ENCODE peak calls at places on chromosome 11, in ten cellular contexts. W, M, Y, V, L, Z, P, F, R and U are unnamed samples.

GRCh38 chr11:35680506-35680905 is 17.9 kb downstream of the TRIM44 start:
- DNase-seq in F (no peak), L (peak), R (no peak), Z (no peak), M (no peak), P (no peak), W (no peak), Y (no peak), V (no peak), U (no peak)

GRCh38 chr11:118301600-118302195 is 2.8 kb upstream of the CD3E start:
- DNase-seq in R (no peak), Y (no peak), F (no peak), L (no peak), W (no peak), P (no peak), V (no peak), M (no peak), Z (no peak), U (no peak)

GRCh38 chr11:85663781-85664560 is 958 bp downstream of the CREBZF start:
- DNase-seq in P (peak), F (peak), R (peak), M (peak), V (peak), Z (peak), L (peak), Y (peak), W (peak), U (no peak)

GRCh38 chr11:112659185-112659584 is 302.0 kb upstream of the NCAM1 start:
- DNase-seq in P (no peak), W (no peak), V (no peak), R (no peak), Z (no peak), L (no peak), F (no peak), Y (no peak), M (no peak), U (no peak)

GRCh38 chr11:313304-313786 is 495 bp upstream of the IFITM1 start:
- DNase-seq in M (no peak), Y (no peak), L (no peak), V (no peak), R (no peak), W (no peak), F (no peak), Z (no peak), P (no peak), U (no peak)

GRCh38 chr11:119352857-119353260 is 6.4 kb upstream of the MFRP start:
- DNase-seq in R (no peak), W (no peak), P (no peak), L (no peak), F (no peak), V (no peak), M (peak), Z (peak), Y (peak), U (no peak)

GRCh38 chr11:126339073-126339865 is 16.2 kb upstream of the ST3GAL4 start:
- DNase-seq in P (no peak), F (no peak), Z (peak), R (no peak), M (peak), Y (no peak), L (no peak), W (no peak), V (peak), U (no peak)

GRCh38 chr11:98185245-98185644 is 835.5 kb upstream of the CNTN5 start:
- DNase-seq in Z (no peak), M (no peak), P (no peak), L (no peak), V (no peak), F (no peak), Y (no peak), R (no peak), W (no peak), U (no peak)

GRCh38 chr11:16292167-16292859 is 64.0 kb downstream of the SOX6 start:
- DNase-seq in F (no peak), L (no peak), M (no peak), Z (no peak), W (no peak), R (no peak), V (no peak), Y (no peak), P (no peak), U (no peak)

GRCh38 chr11:75441804-75442132 is 8.8 kb upstream of the KLHL35 start:
- DNase-seq in L (no peak), M (no peak), V (no peak), P (no peak), F (no peak), Y (no peak), W (no peak), Z (no peak), R (no peak), U (no peak)

GRCh38 chr11:6377902-6378694 is 12.2 kb upstream of the SMPD1 start:
- DNase-seq in V (no peak), Z (no peak), Y (peak), F (no peak), P (no peak), R (no peak), L (peak), W (no peak), M (peak), U (no peak)
- H3K4me3 ChIP-seq in V (no peak), Z (no peak), Y (no peak), F (no peak), P (no peak), R (peak), L (no peak), W (no peak), M (no peak), U (no peak)

DNA sequence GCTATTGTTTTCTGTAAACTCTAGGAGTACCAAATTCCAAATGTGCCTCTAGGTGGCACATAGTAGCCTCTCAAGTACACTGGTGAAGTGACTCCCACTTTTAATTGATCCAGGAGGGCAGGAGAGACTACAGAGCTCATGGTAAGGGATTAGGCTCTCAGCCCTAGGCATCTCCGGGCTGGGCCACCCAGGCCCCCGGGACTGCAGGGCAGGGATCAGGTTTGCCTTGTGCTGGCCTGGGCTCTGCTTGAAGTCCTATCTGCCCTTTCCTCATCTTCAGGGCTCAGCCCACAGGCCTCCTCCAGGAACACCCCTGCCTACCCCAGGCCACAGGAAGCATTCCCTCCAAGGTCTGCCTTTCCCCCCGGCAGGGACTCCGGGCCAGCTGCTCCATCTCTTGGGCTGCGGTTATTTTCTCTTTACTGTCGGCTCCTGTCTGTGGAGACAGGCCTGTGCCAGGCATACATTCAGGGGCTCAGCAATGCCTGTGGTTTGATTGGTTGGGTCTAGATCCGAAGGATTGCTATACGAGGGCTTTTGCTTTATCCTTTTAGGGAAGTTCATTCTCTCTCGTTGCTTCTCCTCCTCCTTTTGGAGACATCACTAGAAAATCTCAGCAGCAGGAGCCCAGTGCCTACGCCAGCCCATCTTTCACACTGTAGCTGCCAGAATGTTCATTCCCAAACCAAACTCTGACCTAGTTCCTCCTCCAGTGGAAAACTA is 32.8 kb downstream of the PARVA start:
- DNase-seq in V (peak), L (no peak), R (no peak), F (no peak), W (peak), P (no peak), M (peak), Y (peak), Z (peak), U (no peak)
- H3K4me3 ChIP-seq in V (no peak), L (no peak), R (no peak), F (no peak), W (no peak), P (peak), M (no peak), Y (no peak), Z (no peak), U (no peak)

DNA sequence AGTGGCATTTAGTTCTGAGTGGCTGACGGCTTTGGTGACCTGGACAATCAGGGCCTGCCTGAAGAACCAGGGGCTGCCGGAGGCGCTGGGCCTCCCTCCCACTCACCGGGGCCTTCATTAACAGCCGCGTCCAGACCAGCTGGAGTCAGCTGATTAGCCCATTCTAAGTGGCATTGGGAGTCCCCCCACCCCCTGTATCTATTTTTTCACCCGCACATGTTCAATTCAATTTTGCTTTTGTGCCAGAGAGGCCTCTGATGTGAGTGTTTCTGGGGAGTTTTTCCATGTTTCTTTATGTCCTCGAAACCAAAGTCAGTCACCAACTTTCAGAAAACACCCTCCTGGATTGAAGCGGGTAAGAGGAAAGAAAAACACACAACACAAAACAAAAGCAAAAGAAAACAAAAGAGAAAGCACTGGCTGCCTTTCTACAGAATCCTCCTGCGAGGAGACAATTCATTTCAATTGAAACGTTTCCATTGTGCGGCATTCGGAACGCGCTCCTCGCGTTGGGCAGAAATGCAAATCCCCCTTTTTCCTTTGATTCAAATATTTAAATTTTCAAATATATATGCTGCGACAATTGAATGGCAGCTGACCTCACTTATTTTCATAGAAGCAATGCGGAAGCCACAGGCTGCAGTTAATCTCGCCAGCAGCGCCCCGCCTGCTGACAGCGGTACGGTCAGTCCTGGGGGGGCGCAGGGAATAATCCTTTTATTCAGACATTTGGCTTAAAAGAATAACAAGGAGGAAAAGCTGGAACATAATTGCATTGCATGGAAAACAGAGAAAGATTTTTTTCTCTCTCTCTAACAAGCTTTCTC is 17.6 kb downstream of the CDKN1C start:
- DNase-seq in L (no peak), V (no peak), Z (no peak), F (no peak), Y (no peak), M (no peak), W (no peak), R (no peak), P (peak), U (no peak)
- H3K4me3 ChIP-seq in L (no peak), V (no peak), Z (no peak), F (no peak), Y (no peak), M (no peak), W (no peak), R (no peak), P (peak), U (no peak)

DNA sequence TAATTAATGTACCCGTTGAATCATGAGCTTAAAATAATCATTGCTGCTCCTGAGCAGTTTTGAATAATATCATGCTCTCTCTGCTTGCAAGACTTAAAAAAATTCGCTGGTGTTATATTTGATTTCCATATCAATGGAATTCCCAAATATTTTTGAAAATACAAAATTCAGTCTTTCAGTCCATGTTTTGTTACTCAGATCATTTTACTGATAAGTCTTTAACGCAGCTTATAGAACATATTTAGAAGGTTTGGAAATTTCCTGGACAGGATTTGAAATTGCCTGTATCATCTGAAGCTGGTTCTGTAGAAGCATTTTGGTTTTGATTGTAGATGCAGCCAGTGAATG is 1.9 kb downstream of the BMAL1 start:
- DNase-seq in F (no peak), Z (no peak), Y (no peak), W (no peak), R (no peak), P (no peak), L (no peak), V (no peak), M (no peak), U (no peak)
- H3K4me3 ChIP-seq in F (no peak), Z (no peak), Y (no peak), W (no peak), R (peak), P (peak), L (no peak), V (peak), M (no peak), U (no peak)

DNA sequence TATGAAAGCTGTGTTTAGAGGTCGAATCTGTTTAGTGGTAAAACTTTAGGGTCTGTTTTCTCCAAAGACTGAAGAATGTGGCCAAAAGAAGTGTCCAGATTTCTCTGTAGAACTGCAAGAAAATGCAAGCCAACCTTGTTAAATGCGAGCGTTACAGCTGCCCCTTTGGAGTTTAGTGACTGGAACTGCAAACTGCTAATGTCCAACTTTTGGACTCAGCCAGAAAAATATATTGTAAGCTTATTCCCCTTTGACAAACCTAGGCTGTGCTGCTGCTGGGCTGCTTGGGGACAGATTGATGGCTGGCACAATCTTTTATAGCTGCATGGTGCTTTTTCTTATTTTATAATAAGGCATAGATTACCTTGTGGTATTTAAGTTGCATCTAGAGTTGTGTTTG is 3.9 kb downstream of the TEAD1 start:
- DNase-seq in Y (no peak), M (no peak), F (no peak), V (no peak), R (no peak), Z (no peak), P (no peak), L (no peak), W (peak), U (no peak)
- H3K4me3 ChIP-seq in Y (peak), M (peak), F (no peak), V (peak), R (no peak), Z (peak), P (peak), L (no peak), W (peak), U (peak)

GRCh38 chr11:26522912-26523610 is 49.0 kb downstream of the MUC15 start:
- DNase-seq in Z (peak), F (no peak), R (no peak), P (no peak), M (peak), Y (peak), V (peak), L (peak), W (peak), U (no peak)
- H3K4me3 ChIP-seq in Z (no peak), F (no peak), R (no peak), P (no peak), M (no peak), Y (no peak), V (no peak), L (no peak), W (no peak), U (no peak)

DNA sequence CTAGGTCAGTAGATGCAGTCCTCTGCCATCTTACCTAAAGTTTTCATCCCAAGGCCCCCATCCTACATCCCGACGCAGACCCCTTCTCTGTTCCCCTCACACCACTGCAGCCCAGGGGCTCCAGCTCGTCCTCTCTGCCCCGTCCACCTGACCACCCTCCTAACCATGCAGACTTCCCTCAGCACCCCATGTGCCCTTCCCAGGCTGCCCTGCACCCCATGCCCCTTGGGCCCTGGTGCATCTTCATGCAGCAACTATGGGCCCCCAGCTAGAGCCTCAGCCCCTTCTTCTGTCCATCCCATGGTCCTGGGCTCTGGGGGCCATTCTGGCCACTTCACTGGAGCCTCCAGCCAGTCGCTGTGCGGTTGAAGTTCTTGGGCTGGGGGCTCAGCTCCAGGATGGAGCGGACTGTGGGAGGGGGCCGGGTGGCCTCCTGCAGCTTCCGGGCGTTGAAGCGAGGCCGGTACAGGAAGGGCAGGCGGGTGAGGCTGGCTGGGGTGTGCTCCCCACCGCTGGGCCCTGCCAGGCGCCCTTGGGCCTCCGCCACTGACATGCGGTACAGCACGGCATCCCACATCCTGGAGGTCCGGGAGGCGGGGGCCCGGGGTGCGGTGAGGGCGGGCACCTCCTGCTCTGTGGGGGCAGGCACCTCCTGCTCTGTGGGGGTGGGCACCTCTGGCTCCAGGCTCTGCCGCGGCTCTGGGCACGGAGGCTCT is 2.7 kb downstream of the PRR33 start:
- DNase-seq in Y (no peak), W (no peak), V (no peak), M (no peak), F (no peak), Z (no peak), L (no peak), P (no peak), R (peak), U (no peak)
- H3K4me3 ChIP-seq in Y (no peak), W (no peak), V (no peak), M (no peak), F (no peak), Z (no peak), L (no peak), P (no peak), R (peak), U (no peak)